ENCODE peak calls at places on chromosome 17, in four cellular contexts. D, S, N and I are unnamed samples.

GRCh38 chr17:78999947-79000395 is 9.6 kb downstream of the CANT1 start:
- DNase-seq in S (no peak), D (no peak), N (no peak), I (no peak)

GRCh38 chr17:79979201-79979840 is 56.4 kb downstream of the TBC1D16 start:
- DNase-seq in N (no peak), S (no peak), D (peak), I (peak)

GRCh38 chr17:71500761-71501555 is 619.9 kb upstream of the SOX9 start:
- DNase-seq in D (no peak), S (no peak), N (no peak), I (no peak)

GRCh38 chr17:81959362-81960129 is 1.4 kb downstream of the NOTUM start:
- DNase-seq in N (peak), S (no peak), D (peak), I (peak)

GRCh38 chr17:33934696-33935095 is 320.4 kb upstream of the CCL2 start:
- DNase-seq in N (peak), S (no peak), D (no peak), I (no peak)

GRCh38 chr17:72640415-72641165 is 451.9 kb downstream of the SLC39A11 start:
- DNase-seq in D (no peak), N (no peak), S (no peak), I (no peak)

GRCh38 chr17:45896803-45897693 is 2.7 kb downstream of the MAPT start:
- DNase-seq in S (no peak), N (no peak), D (no peak), I (peak)

GRCh38 chr17:13776027-13776551 is 174.4 kb upstream of the HS3ST3A1 start:
- DNase-seq in S (no peak), D (peak), N (no peak), I (no peak)

GRCh38 chr17:49191917-49192741 is 18.2 kb downstream of the GNGT2 start:
- DNase-seq in D (peak), N (peak), S (peak), I (peak)

GRCh38 chr17:66715745-66716156 is 119.2 kb upstream of the CACNG5 start:
- DNase-seq in S (peak), D (peak), N (no peak), I (no peak)

GRCh38 chr17:15123593-15124590 is 141.2 kb downstream of the PMP22 start:
- DNase-seq in S (no peak), N (no peak), D (no peak), I (no peak)

GRCh38 chr17:56262854-56263253 is 109.6 kb downstream of the ANKFN1 start:
- DNase-seq in S (no peak), D (no peak), N (no peak), I (no peak)

GRCh38 chr17:73641779-73642580 is 2.3 kb downstream of the SDK2 start:
- DNase-seq in S (no peak), N (no peak), D (peak), I (no peak)

GRCh38 chr17:413706-414440 is 61.3 kb upstream of the RPH3AL start:
- DNase-seq in D (no peak), N (no peak), S (no peak), I (no peak)

GRCh38 chr17:29699283-29699682 is 76.6 kb upstream of the CORO6 start:
- DNase-seq in D (no peak), N (no peak), S (no peak), I (no peak)

GRCh38 chr17:21164226-21165019 is 37.7 kb downstream of the DHRS7B start:
- DNase-seq in S (no peak), D (no peak), N (no peak), I (no peak)

GRCh38 chr17:83012873-83013778 is 66.3 kb upstream of the METRNL start:
- DNase-seq in D (peak), S (no peak), N (no peak), I (no peak)

GRCh38 chr17:75105269-75106080 is 4.3 kb upstream of the ARMC7 start:
- DNase-seq in D (peak), N (peak), S (no peak), I (peak)

DNA sequence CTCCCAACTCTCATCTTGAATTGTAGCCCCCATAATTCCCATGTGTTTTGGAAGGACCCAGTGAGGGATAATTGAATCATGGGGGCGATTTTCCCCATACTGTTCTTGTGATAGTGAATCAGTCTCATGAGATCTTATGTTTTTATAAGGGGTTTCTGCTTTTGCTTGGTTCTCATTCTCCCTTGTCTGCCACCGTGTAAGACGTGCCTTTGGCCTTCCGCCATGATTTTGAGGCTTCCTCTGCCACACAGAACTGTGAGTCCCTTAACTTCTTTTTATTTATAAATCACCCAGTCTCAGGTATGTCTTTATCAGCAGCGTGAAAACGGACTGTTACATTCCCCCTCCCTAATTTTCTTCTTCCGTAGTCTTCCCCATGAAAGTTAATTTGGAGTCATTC is 124.0 kb downstream of the ABCA8 start:
- DNase-seq in S (no peak), D (no peak), N (no peak), I (no peak)
- TF ChIP-seq TEAD4 in S (no peak), D (no peak), N (no peak), I (no peak)

DNA sequence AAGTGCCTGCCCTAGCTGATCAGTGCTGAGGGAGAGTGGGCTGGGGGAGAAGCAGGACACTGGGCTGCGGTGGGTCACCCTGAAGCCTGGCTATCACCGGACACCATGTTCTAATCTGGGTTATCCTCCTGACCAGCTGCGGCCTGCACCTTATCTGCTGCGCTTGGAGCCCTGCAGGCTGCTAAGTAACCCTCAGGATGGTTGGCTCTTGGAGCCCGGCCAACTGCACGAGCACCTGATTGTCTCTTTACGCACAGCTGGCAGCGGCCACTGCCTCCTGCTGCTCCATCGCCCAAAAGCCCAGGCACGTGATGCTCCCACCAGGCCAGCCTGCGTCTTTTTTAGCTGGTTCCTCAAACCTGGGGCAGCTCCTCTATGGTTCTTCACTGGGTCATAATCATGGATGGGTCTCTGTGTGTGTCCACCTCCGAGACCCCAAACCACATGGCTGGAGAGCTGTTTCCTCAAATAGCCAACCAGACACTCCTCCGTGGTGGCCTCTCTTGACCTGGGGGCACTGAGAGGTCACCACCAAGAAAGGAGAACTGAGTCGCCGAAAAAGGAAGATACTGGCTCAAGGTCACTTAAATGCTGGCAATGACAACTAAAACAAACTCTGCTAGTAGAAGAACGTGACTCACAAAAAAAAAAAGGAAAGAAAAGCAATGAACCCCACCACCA is 21.7 kb downstream of the SPHK1 start:
- DNase-seq in D (peak), S (no peak), N (peak), I (no peak)
- TF ChIP-seq TEAD4 in D (no peak), S (no peak), N (no peak), I (no peak)

GRCh38 chr17:17206913-17207368 is 808 bp upstream of the PLD6 start:
- DNase-seq in D (no peak), S (no peak), N (no peak), I (no peak)
- TF ChIP-seq TEAD4 in D (no peak), S (no peak), N (no peak), I (no peak)

DNA sequence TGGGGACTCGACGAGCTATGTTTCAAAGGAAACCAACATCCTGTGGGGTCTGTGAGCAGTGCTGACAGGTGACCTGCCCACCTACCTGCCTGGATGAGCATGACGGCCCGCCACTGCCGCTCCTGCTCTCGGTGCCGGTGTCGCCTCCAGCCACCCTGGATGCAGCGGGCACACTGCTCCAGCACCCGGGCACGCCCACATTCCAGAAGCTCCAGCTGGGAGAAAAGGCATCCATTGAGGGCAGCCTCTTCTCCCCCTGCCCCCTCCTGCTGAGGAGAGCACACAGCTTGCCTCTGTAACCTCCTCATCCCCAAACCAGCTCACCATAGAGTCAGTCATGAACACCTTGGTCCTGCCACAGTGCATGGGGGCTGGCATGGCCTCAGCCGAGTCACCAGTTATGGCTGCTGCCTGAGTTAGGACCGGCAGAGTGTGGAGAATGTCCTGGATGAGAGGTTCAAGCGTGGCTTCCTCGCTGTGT is 14.3 kb downstream of the ZNHIT3 start:
- DNase-seq in S (no peak), D (no peak), N (no peak), I (no peak)
- TF ChIP-seq TEAD4 in S (no peak), D (no peak), N (no peak), I (no peak)

DNA sequence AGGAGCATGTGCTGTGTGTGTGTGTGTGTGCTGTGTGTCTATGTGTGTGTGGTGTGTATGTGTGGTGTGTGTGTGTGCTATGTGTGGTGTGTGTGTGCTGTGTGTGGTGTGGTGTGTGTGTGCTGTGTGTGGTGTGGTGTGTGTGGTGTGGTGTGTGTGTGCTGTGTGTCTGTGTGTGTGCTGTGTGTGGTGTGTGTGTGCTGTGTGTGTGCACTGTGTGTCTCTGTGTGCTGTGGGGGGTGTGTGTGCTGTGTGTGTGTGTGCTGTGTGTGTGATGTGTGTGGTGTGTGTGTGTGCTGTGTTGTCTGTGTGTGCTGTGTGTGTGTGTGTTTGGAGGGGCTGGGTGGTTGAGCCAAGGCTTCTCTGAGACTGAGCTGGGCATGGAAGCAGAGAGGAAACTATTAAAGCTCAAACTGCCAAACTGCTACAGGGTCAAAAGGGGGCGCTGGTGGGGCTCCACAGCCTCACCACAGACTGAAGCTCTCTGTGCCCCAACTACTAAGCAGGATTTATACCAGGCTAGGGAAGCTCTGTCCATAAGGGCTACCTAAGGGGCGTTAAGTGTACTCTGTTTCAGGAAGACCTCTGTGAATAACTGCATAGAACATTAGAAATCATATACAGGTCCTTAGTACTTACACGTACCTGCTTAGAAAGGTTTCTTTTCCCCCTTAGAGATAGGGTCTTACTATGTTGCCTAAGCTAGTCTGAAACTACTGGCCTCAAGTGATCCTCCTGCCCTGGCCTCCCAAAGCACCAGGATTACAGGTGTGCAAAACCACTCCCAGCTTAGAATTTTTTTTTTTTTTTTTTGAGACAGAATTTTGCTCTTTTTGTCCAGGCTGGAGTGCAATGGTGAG is 27.8 kb upstream of the GHDC start:
- DNase-seq in S (peak), D (peak), N (peak), I (peak)
- TF ChIP-seq TEAD4 in S (no peak), D (no peak), N (no peak), I (no peak)

GRCh38 chr17:67998466-67998865 is 2.2 kb upstream of the C17orf58 start:
- DNase-seq in D (no peak), N (no peak), S (no peak), I (no peak)

GRCh38 chr17:67994827-67995567 is 1.3 kb downstream of the C17orf58 start:
- DNase-seq in D (peak), S (no peak), N (no peak), I (no peak)

GRCh38 chr17:67995568-67996191 is 589 bp downstream of the C17orf58 start:
- DNase-seq in N (no peak), D (peak), S (no peak), I (peak)

GRCh38 chr17:68004201-68004600 is 7.9 kb upstream of the C17orf58 start:
- DNase-seq in N (no peak), D (no peak), S (no peak), I (no peak)

DNA sequence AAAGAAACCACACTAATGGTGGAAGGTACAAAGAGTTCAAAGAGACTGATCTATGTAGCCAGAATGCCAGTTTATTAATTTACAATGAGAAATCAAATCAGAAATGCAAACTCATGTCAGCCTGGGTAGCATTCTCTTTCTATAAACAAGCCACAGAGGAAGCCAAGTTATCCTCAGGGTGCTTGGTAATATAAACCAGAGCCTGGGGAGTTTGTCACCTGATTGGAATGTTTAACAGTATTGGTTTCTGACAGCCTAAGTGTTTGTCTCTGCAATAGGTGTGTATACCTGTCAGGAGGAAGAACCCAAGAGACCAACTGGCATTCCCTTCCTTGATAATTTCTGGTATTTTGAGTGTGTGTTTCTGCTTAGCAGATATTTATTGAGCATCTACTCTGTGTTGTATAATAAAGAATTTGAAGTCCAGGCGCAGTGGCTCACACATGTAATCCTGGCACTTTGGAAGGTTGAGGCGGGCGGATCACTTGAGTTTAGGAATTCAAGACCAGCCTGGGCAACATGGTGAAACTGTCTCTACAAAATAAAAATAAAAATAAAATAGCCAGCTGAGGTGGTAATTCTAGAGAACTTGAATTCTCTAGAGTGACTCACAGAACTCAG is 3.1 kb upstream of the C17orf58 start:
- DNase-seq in S (no peak), N (no peak), D (no peak), I (no peak)
- TF ChIP-seq TEAD4 in S (no peak), N (no peak), D (no peak), I (no peak)

GRCh38 chr17:12605222-12605621 is 60.5 kb upstream of the MYOCD start:
- DNase-seq in N (no peak), S (no peak), D (no peak), I (no peak)
- TF ChIP-seq TEAD4 in N (no peak), S (no peak), D (no peak), I (no peak)

DNA sequence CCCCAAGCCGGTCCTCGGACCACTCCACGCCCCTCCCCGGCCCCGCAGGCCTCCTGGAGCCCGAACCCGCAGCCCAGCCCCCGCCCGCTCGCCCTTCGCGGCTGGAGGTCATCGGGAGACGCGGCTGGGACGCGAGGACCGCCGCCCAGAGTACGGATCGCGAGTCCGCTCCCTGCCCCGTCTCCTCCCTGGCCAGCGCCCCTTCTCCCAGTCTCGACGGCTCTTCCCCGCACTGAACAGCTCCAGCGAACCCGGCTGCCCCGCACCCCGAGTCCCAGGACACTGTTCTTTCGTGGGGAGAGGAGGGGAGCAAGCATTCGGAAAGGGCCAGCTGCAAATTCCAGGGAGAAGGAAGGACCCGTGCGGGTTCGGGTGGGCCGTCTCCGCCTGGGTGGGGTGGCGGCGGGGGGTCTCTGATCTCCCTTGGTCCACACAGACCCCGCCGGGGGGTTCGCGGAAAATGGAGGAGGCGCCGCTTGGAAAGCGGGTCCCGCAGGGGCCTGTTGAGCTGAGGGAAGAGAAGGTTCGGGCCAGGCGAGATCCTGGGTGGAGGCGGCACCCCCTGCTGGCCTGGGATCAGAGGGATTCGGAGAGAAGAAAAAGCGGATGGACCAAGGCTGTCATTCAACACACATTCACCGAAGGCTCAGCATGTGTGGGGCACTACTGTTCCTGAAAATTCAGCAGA is 632 bp upstream of the RTN4RL1 start:
- DNase-seq in S (no peak), N (peak), D (peak), I (peak)
- TF ChIP-seq TEAD4 in S (no peak), N (no peak), D (no peak), I (no peak)

GRCh38 chr17:48051706-48052486 is 3.7 kb downstream of the NFE2L1 start:
- DNase-seq in D (no peak), S (no peak), N (peak), I (no peak)
- TF ChIP-seq TEAD4 in D (no peak), S (no peak), N (no peak), I (no peak)